ENCODE peak calls at places on chromosome 4, in four cellular contexts. S is HepG2, H is GM12891, O is GM12878. Y is an unnamed sample.

GRCh38 chr4:47032405-47033106 is 1.2 kb downstream of the GABRB1 start:
- DNase-seq in S (peak; percentile 37), H (peak; percentile 32), O (no peak), Y (peak; percentile 25)

GRCh38 chr4:100299019-100299418 is 108.8 kb upstream of the DDIT4L start:
- DNase-seq in S (no peak), H (no peak), O (no peak), Y (no peak)

GRCh38 chr4:158193171-158193749 is 17.0 kb upstream of the TMEM144 start:
- DNase-seq in S (peak; percentile 43), H (no peak), O (no peak), Y (no peak)

GRCh38 chr4:15755321-15755750 is 22.8 kb upstream of the CD38 start:
- DNase-seq in S (no peak), H (no peak), O (no peak), Y (no peak)

GRCh38 chr4:133390198-133390855 is 241.2 kb downstream of the PCDH10 start:
- DNase-seq in S (no peak), H (no peak), O (no peak), Y (no peak)

GRCh38 chr4:187357045-187357643 is 633.5 kb upstream of the FAT1 start:
- DNase-seq in S (no peak), H (no peak), O (no peak), Y (no peak)

GRCh38 chr4:41722171-41722570 is 26.4 kb downstream of the PHOX2B start:
- DNase-seq in S (no peak), H (no peak), O (no peak), Y (no peak)

GRCh38 chr4:140757220-140757607 is 1.0 kb upstream of the TBC1D9 start:
- DNase-seq in S (no peak), H (no peak), O (no peak), Y (no peak)

GRCh38 chr4:10106421-10107039 is 10.1 kb downstream of the WDR1 start:
- DNase-seq in S (no peak), H (peak; percentile 23), O (no peak), Y (no peak)

GRCh38 chr4:7101692-7102515 is 34.0 kb upstream of the GRPEL1 start:
- DNase-seq in S (peak; percentile 52), H (peak; percentile 73), O (no peak), Y (peak; percentile 72)

GRCh38 chr4:34236118-34236517 is 2008.2 kb downstream of the ARAP2 start:
- DNase-seq in S (no peak), H (no peak), O (no peak), Y (no peak)

GRCh38 chr4:76016383-76016782 is 6.9 kb downstream of the CXCL10 start:
- DNase-seq in S (no peak), H (no peak), O (peak; percentile 37), Y (no peak)

GRCh38 chr4:137635108-137635507 is 102.8 kb upstream of the PCDH18 start:
- DNase-seq in S (peak; percentile 1), H (no peak), O (no peak), Y (no peak)

GRCh38 chr4:11189756-11190155 is 238.9 kb downstream of the HS3ST1 start:
- DNase-seq in S (no peak), H (no peak), O (no peak), Y (no peak)

GRCh38 chr4:174041555-174042110 is 241.8 kb downstream of the FBXO8 start:
- DNase-seq in S (no peak), H (no peak), O (no peak), Y (no peak)

GRCh38 chr4:9833421-9833820 is 52.0 kb downstream of the DRD5 start:
- DNase-seq in S (no peak), H (no peak), O (no peak), Y (no peak)

GRCh38 chr4:4446434-4446833 is 59.5 kb downstream of the NSG1 start:
- DNase-seq in S (no peak), H (no peak), O (no peak), Y (no peak)

GRCh38 chr4:88765729-88766128 is 68.1 kb upstream of the NAP1L5 start:
- DNase-seq in S (no peak), H (no peak), O (no peak), Y (no peak)

GRCh38 chr4:128571747-128572146 is 237.8 kb upstream of the JADE1 start:
- DNase-seq in S (no peak), H (no peak), O (no peak), Y (no peak)

GRCh38 chr4:24583451-24584174 is 741 bp downstream of the DHX15 start:
- DNase-seq in S (peak; percentile 47), H (peak; percentile 29), O (no peak), Y (peak; percentile 27)

GRCh38 chr4:100075486-100076270 is 114.6 kb downstream of the DDIT4L start:
- DNase-seq in S (no peak), H (no peak), O (no peak), Y (no peak)

GRCh38 chr4:86960557-86960959 is 25.7 kb downstream of the AFF1 start:
- DNase-seq in S (peak; percentile 49), H (no peak), O (no peak), Y (no peak)

GRCh38 chr4:161642708-161643107 is 521.1 kb downstream of the FSTL5 start:
- DNase-seq in S (no peak), H (no peak), O (no peak), Y (no peak)

GRCh38 chr4:104815593-104816156 is 321.0 kb upstream of the CXXC4 start:
- DNase-seq in S (no peak), H (no peak), O (peak; percentile 25), Y (no peak)

GRCh38 chr4:85825937-85826678 is 351.2 kb downstream of the ARHGAP24 start:
- DNase-seq in S (peak; percentile 35), H (no peak), O (no peak), Y (no peak)

GRCh38 chr4:80926446-80926845 is 104.1 kb upstream of the BMP3 start:
- DNase-seq in S (no peak), H (no peak), O (no peak), Y (no peak)

GRCh38 chr4:791866-792630 is 33.9 kb downstream of the CPLX1 start:
- DNase-seq in S (no peak), H (no peak), O (no peak), Y (no peak)

GRCh38 chr4:108247511-108248088 is 78.9 kb upstream of the LEF1 start:
- DNase-seq in S (no peak), H (no peak), O (no peak), Y (no peak)

GRCh38 chr4:18641334-18641733 is 619.8 kb upstream of the LCORL start:
- DNase-seq in S (no peak), H (no peak), O (no peak), Y (no peak)

GRCh38 chr4:113610542-113610941 is 151.0 kb downstream of the CAMK2D start:
- DNase-seq in S (no peak), H (no peak), O (no peak), Y (no peak)

GRCh38 chr4:164012396-164013027 is 518.0 kb downstream of the TMA16 start:
- DNase-seq in S (peak; percentile 28), H (no peak), O (no peak), Y (no peak)

GRCh38 chr4:18512718-18513117 is 491.2 kb upstream of the LCORL start:
- DNase-seq in S (no peak), H (no peak), O (no peak), Y (no peak)

GRCh38 chr4:10085828-10086505 is 30.6 kb downstream of the WDR1 start:
- DNase-seq in S (no peak), H (no peak), O (no peak), Y (no peak)

GRCh38 chr4:6360385-6360784 is 90.7 kb downstream of the WFS1 start:
- DNase-seq in S (no peak), H (no peak), O (no peak), Y (no peak)

GRCh38 chr4:55941881-55942280 is 6.9 kb upstream of the CEP135 start:
- DNase-seq in S (no peak), H (no peak), O (no peak), Y (no peak)

GRCh38 chr4:156547439-156547838 is 424.2 kb downstream of the PDGFC start:
- DNase-seq in S (no peak), H (no peak), O (no peak), Y (no peak)

GRCh38 chr4:15659768-15660394 is 4.7 kb upstream of the FBXL5 start:
- DNase-seq in S (no peak), H (no peak), O (no peak), Y (no peak)

GRCh38 chr4:142402925-142403324 is 443.2 kb downstream of the INPP4B start:
- DNase-seq in S (no peak), H (no peak), O (no peak), Y (no peak)

GRCh38 chr4:134777626-134778025 is 576.0 kb upstream of the PABPC4L start:
- DNase-seq in S (no peak), H (no peak), O (no peak), Y (no peak)

GRCh38 chr4:82891728-82892466 is 944 bp upstream of the SEC31A start:
- DNase-seq in S (no peak), H (no peak), O (no peak), Y (no peak)

GRCh38 chr4:186192068-186192751 is 843 bp downstream of the CYP4V2 start:
- DNase-seq in S (peak; percentile 9), H (no peak), O (no peak), Y (no peak)
- TF ChIP-seq POLR2A in S (peak; percentile 20), H (no peak), O (no peak), Y (no peak)

GRCh38 chr4:136471051-136471450 is 1061.2 kb downstream of the PCDH18 start:
- DNase-seq in S (no peak), H (no peak), O (no peak), Y (no peak)

DNA sequence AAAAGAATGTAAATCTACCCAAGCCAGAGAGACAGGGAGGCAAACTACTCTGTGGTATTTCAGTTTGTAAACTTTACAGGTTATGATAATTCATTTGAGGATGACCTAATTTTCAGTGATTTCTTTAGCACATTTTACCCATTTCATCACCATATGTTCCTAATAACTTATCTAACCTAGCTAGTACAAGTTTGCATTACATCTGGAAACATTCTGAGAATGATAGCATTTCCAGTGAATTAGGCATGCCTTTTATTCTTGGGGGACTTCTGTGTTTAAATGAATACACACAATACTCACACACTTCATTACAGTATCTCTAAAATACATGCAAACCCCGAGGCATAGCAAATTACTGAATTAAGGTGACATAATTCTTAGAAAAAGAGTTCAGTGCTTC is 1055.5 kb downstream of the PCDH18 start:
- DNase-seq in S (no peak), H (no peak), O (no peak), Y (no peak)
- TF ChIP-seq TAF1 in S (no peak), H (no peak), O (no peak), Y (no peak)

DNA sequence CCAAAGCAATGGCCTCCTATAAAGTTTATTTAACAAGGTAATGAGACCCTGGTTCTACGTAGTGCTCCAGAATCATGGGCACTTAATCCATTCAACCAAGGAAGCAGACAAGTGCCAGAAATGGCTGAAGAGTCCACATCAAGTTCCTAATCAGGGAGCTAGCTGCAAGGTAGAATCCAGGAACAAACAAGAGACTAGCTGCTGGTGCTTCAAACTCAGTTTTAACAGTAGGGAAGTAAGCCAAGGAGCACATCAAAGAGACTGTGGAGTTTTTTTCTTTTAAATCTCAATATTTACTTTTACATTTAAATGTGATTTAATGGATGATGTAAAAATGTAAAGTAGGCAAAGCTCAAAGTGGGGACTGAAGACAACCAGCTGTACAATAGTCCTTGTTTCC is 630.3 kb downstream of the CCSER1 start:
- DNase-seq in S (no peak), H (no peak), O (no peak), Y (no peak)
- TF ChIP-seq POLR2AphosphoS5 in S (no peak), H (no peak), O (no peak), Y (no peak)

DNA sequence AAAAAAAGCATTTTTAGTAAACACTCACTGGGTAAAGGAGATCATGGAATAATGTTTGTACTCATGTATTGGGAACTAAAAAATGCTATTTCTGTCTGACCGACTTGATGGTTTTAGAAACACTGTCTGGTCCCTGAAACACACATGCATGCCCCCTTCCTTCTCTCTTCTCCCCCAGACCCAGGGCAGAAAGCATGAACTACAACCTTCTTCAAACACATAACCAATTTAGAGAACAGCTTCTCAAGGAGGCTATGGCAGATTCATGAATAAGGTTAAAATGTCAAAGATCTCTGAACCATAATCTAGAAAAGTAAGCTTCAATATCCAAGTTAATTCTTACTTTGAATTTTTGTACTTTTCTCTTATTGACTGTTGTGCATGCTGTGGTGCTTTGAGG is 6.0 kb downstream of the CCNA2 start:
- DNase-seq in S (no peak), H (no peak), O (no peak), Y (no peak)
- TF ChIP-seq POLR2A in S (no peak), H (no peak), O (peak; percentile 27), Y (no peak)

Y was measured in GM12892.